ENCODE peak calls at places on chromosomes 16 and 17, in four cellular contexts. E is K562, S is spleen, J is sigmoid colon. P is an unnamed sample.

GRCh38 chr17:13437966-13438779 is 163.6 kb downstream of the HS3ST3A1 start:
- DNase-seq in J (no peak), S (no peak), E (no peak), P (no peak)

GRCh38 chr16:53415504-53415903 is 18.8 kb upstream of the RBL2 start:
- DNase-seq in E (peak; percentile 23), S (no peak), J (no peak), P (no peak)

GRCh38 chr16:53809088-53809951 is 105.4 kb downstream of the FTO start:
- DNase-seq in E (no peak), S (no peak), J (no peak), P (no peak)

GRCh38 chr17:60169921-60170817 is 20.4 kb downstream of the CA4 start:
- DNase-seq in E (no peak), J (no peak), S (no peak), P (no peak)

GRCh38 chr16:89764711-89765201 is 43.4 kb downstream of the ZNF276 start:
- DNase-seq in S (peak; percentile 88), E (no peak), J (no peak), P (no peak)

GRCh38 chr16:19872935-19873334 is 11.7 kb downstream of the GPRC5B start:
- DNase-seq in S (no peak), E (no peak), J (no peak), P (no peak)

GRCh38 chr17:68420065-68420847 is 37.0 kb downstream of the WIPI1 start:
- DNase-seq in S (no peak), E (no peak), J (no peak), P (peak; percentile 64)

GRCh38 chr16:88913001-88913612 is 46.6 kb upstream of the PABPN1L start:
- DNase-seq in S (no peak), J (no peak), E (no peak), P (no peak)

GRCh38 chr17:73901249-73901648 is 257.0 kb upstream of the SDK2 start:
- DNase-seq in S (no peak), E (no peak), J (no peak), P (no peak)

GRCh38 chr17:75335315-75335714 is 46.1 kb upstream of the SLC25A19 start:
- DNase-seq in E (no peak), J (peak; percentile 2), S (no peak), P (no peak)

GRCh38 chr17:77375108-77375507 is 234.3 kb downstream of the SEC14L1 start:
- DNase-seq in S (no peak), J (peak; percentile 73), E (no peak), P (no peak)

GRCh38 chr17:8369944-8370343 is 6.6 kb downstream of the KRABD2 start:
- DNase-seq in E (no peak), S (no peak), J (no peak), P (no peak)

GRCh38 chr16:61872778-61873119 is 163.5 kb downstream of the CDH8 start:
- DNase-seq in S (no peak), J (no peak), E (no peak), P (no peak)

GRCh38 chr16:56262148-56262878 is 71.0 kb downstream of the GNAO1 start:
- DNase-seq in E (peak; percentile 87), S (peak; percentile 84), J (peak; percentile 72), P (no peak)

GRCh38 chr16:72995151-72995881 is 52.6 kb downstream of the ZFHX3 start:
- DNase-seq in E (peak; percentile 38), J (no peak), S (no peak), P (no peak)

DNA sequence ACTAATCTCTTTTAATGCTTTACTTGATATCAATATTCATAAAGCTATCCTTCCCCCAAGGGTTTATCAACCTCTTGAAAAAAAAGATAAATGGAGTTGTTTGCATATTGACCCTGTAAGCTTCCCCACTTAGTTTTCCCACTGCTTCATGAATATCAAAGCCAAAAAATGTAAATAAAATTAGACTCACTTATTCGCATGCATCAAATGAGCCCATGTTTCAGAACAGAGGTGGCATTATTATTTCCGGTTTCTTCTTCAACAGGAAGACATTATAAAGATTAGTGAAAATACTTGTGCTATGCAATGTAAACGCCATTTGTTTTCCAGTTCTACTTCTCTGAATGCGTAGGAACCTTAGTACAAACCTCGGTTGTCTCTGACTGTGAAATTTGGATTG is 150.7 kb downstream of the CDH11 start:
- DNase-seq in J (no peak), S (no peak), E (no peak), P (no peak)
- TF ChIP-seq POLR2AphosphoS5 in J (no peak), S (no peak), E (no peak), P (no peak)

GRCh38 chr16:81821422-81822128 is 42.5 kb downstream of the PLCG2 start:
- DNase-seq in S (peak; percentile 79), E (no peak), J (no peak), P (no peak)
- TF ChIP-seq POLR2A in S (no peak), E (no peak), J (no peak), P (no peak)

DNA sequence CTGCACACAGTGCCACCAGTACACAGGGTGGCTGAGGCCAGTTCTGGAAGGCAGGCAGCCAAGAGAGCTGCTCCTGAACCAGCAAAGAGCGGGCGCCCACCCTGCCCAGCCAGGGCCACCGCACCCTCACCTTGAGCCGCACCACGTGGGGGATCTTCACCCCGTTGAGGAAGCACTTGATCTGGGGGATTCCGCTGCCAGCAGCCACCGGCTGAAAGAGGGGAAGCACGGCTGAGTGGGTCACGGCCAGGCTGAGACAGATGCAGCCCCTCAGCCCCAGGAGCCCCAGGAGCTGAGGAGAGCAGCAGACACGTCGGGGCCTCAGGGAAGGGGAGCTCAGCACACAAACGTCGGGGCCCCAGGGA is 14.6 kb upstream of the CCDC154 start:
- DNase-seq in S (peak; percentile 93), E (no peak), J (no peak), P (no peak)
- TF ChIP-seq POLR2AphosphoS5 in S (peak; percentile 46), E (no peak), J (no peak), P (no peak)

GRCh38 chr16:77971306-77972131 is 50.8 kb upstream of the CLEC3A start:
- DNase-seq in J (peak; percentile 83), S (peak; percentile 90), E (peak; percentile 81), P (no peak)
- TF ChIP-seq POLR2A in J (no peak), S (no peak), E (no peak), P (no peak)

GRCh38 chr16:9362050-9362449 is 270.6 kb downstream of the HAPSTR1 start:
- DNase-seq in J (no peak), S (no peak), E (no peak), P (no peak)

GRCh38 chr16:9363520-9363919 is 272.1 kb downstream of the HAPSTR1 start:
- DNase-seq in S (no peak), E (no peak), J (no peak), P (peak; percentile 19)

GRCh38 chr16:9360075-9360474 is 268.6 kb downstream of the HAPSTR1 start:
- DNase-seq in J (no peak), S (no peak), E (no peak), P (peak; percentile 64)

GRCh38 chr16:9366048-9366969 is 274.9 kb downstream of the HAPSTR1 start:
- DNase-seq in E (no peak), S (no peak), J (no peak), P (peak; percentile 79)

GRCh38 chr16:9364721-9365693 is 273.6 kb downstream of the HAPSTR1 start:
- DNase-seq in J (peak; percentile 97), E (no peak), S (no peak), P (peak; percentile 64)
- TF ChIP-seq POLR2AphosphoS5 in J (peak; percentile 87), E (no peak), S (no peak), P (no peak)

GRCh38 chr16:75429621-75430403 is 3.5 kb downstream of the CFDP1 start:
- DNase-seq in E (no peak), J (no peak), S (no peak), P (no peak)

GRCh38 chr16:75432828-75433731 is at the start of gene CFDP1:
- DNase-seq in J (peak; percentile 98), E (peak; percentile 97), S (peak; percentile 99), P (peak; percentile 94)

GRCh38 chr16:75433732-75434413 is 570 bp upstream of the CFDP1 start:
- DNase-seq in J (peak; percentile 92), S (peak; percentile 78), E (peak; percentile 80), P (no peak)
- TF ChIP-seq POLR2A in J (no peak), S (peak; percentile 23), E (peak; percentile 68), P (no peak)

DNA sequence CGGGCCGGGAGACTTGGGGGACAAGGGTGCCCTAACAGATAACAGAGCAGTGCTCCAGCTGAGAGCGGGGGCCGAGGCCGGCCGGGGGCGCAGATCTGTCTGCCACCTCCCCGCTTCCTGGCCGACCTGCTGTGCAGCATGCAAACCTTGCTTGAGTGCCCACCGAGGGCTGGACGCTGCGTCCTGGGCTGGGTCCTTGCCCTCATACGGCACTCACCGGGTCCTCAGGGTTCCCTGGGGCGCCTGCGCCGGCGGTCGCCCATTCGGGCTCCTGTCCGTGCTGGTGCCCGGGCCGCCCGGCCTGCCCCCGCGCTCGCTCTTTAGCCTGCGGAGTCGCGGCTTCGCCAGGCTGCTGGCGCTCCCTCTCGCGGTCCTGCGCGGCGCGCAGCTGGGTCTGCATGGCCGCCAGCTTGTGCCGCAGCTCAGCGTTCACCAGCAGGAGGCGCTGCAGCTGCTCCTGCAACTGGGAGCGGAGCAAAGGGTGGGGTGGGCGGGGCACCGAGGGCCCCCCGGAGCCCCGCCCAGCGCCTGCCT is 1.0 kb downstream of the RILP start:
- DNase-seq in E (peak; percentile 94), J (peak; percentile 97), S (peak; percentile 100), P (peak; percentile 96)
- TF ChIP-seq POLR2AphosphoS5 in E (peak; percentile 9), J (no peak), S (peak; percentile 71), P (peak; percentile 20)

P was measured in vagina.